ENCODE peak calls at places on chromosomes 16 and 17, in five cellular contexts. One of them, this sample, is unnamed.
A peak's percentile ranks its signal among the peaks of the same experiment; 100 is the strongest.

GRCh38 chr17:43540821-43541674 is 5.1 kb downstream of the ETV4 start:
- DNase-seq in A549: no peak
- DNase-seq in GM12878: no peak
- DNase-seq in endothelial cell of umbilical vein: no peak
- DNase-seq in HepG2: no peak
- DNase-seq in this sample: peak; percentile 71

GRCh38 chr17:27495460-27495859 is 39.2 kb downstream of the KSR1 start:
- DNase-seq in A549: no peak
- DNase-seq in GM12878: no peak
- DNase-seq in endothelial cell of umbilical vein: no peak
- DNase-seq in HepG2: no peak
- DNase-seq in this sample: no peak

GRCh38 chr16:52002021-52002420 is 544.9 kb downstream of the TOX3 start:
- DNase-seq in A549: no peak
- DNase-seq in GM12878: no peak
- DNase-seq in endothelial cell of umbilical vein: no peak
- DNase-seq in HepG2: no peak
- DNase-seq in this sample: no peak

GRCh38 chr17:66549312-66549705 is 246.9 kb downstream of the PRKCA start:
- DNase-seq in A549: no peak
- DNase-seq in GM12878: no peak
- DNase-seq in endothelial cell of umbilical vein: no peak
- DNase-seq in HepG2: no peak
- DNase-seq in this sample: no peak

GRCh38 chr17:70882504-70882903 is 713.2 kb downstream of the KCNJ2 start:
- DNase-seq in A549: no peak
- DNase-seq in GM12878: no peak
- DNase-seq in endothelial cell of umbilical vein: no peak
- DNase-seq in HepG2: no peak
- DNase-seq in this sample: no peak

GRCh38 chr16:2475413-2476344 is 752 bp downstream of the TBC1D24 start:
- DNase-seq in A549: no peak
- DNase-seq in GM12878: no peak
- DNase-seq in endothelial cell of umbilical vein: no peak
- DNase-seq in HepG2: no peak
- DNase-seq in this sample: peak; percentile 81

GRCh38 chr17:74453665-74454196 is 12.7 kb upstream of the CD300A start:
- DNase-seq in A549: peak; percentile 77
- DNase-seq in GM12878: no peak
- DNase-seq in endothelial cell of umbilical vein: no peak
- DNase-seq in HepG2: no peak
- DNase-seq in this sample: no peak

GRCh38 chr17:60300011-60300410 is 91.9 kb downstream of the USP32 start:
- DNase-seq in A549: no peak
- DNase-seq in GM12878: no peak
- DNase-seq in endothelial cell of umbilical vein: no peak
- DNase-seq in HepG2: no peak
- DNase-seq in this sample: no peak

GRCh38 chr16:48955791-48956190 is 325.8 kb downstream of the CBLN1 start:
- DNase-seq in A549: no peak
- DNase-seq in GM12878: no peak
- DNase-seq in endothelial cell of umbilical vein: no peak
- DNase-seq in HepG2: no peak
- DNase-seq in this sample: no peak

GRCh38 chr17:63589646-63590045 is 11.0 kb upstream of the TACO1 start:
- DNase-seq in A549: no peak
- DNase-seq in GM12878: no peak
- DNase-seq in endothelial cell of umbilical vein: no peak
- DNase-seq in HepG2: no peak
- DNase-seq in this sample: no peak

GRCh38 chr17:30599424-30600061 is 122.3 kb downstream of the GOSR1 start:
- DNase-seq in A549: no peak
- DNase-seq in GM12878: peak; percentile 7
- DNase-seq in endothelial cell of umbilical vein: no peak
- DNase-seq in HepG2: no peak
- DNase-seq in this sample: peak; percentile 30

GRCh38 chr17:19958023-19958422 is 19.6 kb downstream of the AKAP10 start:
- DNase-seq in A549: peak; percentile 89
- DNase-seq in GM12878: no peak
- DNase-seq in endothelial cell of umbilical vein: peak; percentile 91
- DNase-seq in HepG2: peak; percentile 31
- DNase-seq in this sample: no peak

GRCh38 chr17:30933966-30934365 is 12.2 kb downstream of the ADAP2 start:
- DNase-seq in A549: no peak
- DNase-seq in GM12878: no peak
- DNase-seq in endothelial cell of umbilical vein: no peak
- DNase-seq in HepG2: no peak
- DNase-seq in this sample: no peak

GRCh38 chr16:5054876-5055865 is 10.6 kb downstream of the C16orf89 start:
- DNase-seq in A549: no peak
- DNase-seq in GM12878: no peak
- DNase-seq in endothelial cell of umbilical vein: no peak
- DNase-seq in HepG2: no peak
- DNase-seq in this sample: no peak

GRCh38 chr17:78950870-78951269 is 25.7 kb upstream of the TIMP2 start:
- DNase-seq in A549: no peak
- DNase-seq in GM12878: no peak
- DNase-seq in endothelial cell of umbilical vein: no peak
- DNase-seq in HepG2: no peak
- DNase-seq in this sample: no peak

GRCh38 chr17:4852504-4853075 is 19.4 kb downstream of the MINK1 start:
- DNase-seq in A549: peak; percentile 56
- DNase-seq in GM12878: no peak
- DNase-seq in endothelial cell of umbilical vein: peak; percentile 51
- DNase-seq in HepG2: peak; percentile 17
- DNase-seq in this sample: no peak

GRCh38 chr16:47197536-47198179 is 53.9 kb upstream of the NETO2 start:
- DNase-seq in A549: no peak
- DNase-seq in GM12878: no peak
- DNase-seq in endothelial cell of umbilical vein: no peak
- DNase-seq in HepG2: no peak
- DNase-seq in this sample: peak; percentile 39

GRCh38 chr17:50550661-50551432 is 3.9 kb downstream of the SPATA20 start:
- DNase-seq in A549: peak; percentile 95
- DNase-seq in GM12878: no peak
- DNase-seq in endothelial cell of umbilical vein: peak; percentile 73
- DNase-seq in HepG2: peak; percentile 84
- DNase-seq in this sample: peak; percentile 68

GRCh38 chr16:78195868-78196267 is 96.4 kb downstream of the WWOX start:
- DNase-seq in A549: no peak
- DNase-seq in GM12878: no peak
- DNase-seq in endothelial cell of umbilical vein: no peak
- DNase-seq in HepG2: no peak
- DNase-seq in this sample: no peak

GRCh38 chr17:67374329-67375053 is 2.6 kb upstream of the PITPNC1 start:
- DNase-seq in A549: peak; percentile 91
- DNase-seq in GM12878: no peak
- DNase-seq in endothelial cell of umbilical vein: peak; percentile 88
- DNase-seq in HepG2: peak; percentile 81
- DNase-seq in this sample: peak; percentile 91

GRCh38 chr16:50718761-50719400 is 23.0 kb upstream of the CYLD start:
- DNase-seq in A549: no peak
- DNase-seq in GM12878: no peak
- DNase-seq in endothelial cell of umbilical vein: no peak
- DNase-seq in HepG2: no peak
- DNase-seq in this sample: no peak

GRCh38 chr17:66707051-66707450 is 127.9 kb upstream of the CACNG5 start:
- DNase-seq in A549: no peak
- DNase-seq in GM12878: no peak
- DNase-seq in endothelial cell of umbilical vein: no peak
- DNase-seq in HepG2: no peak
- DNase-seq in this sample: no peak

GRCh38 chr17:59859444-59860025 is 33.2 kb downstream of the TUBD1 start:
- DNase-seq in A549: peak; percentile 83
- DNase-seq in GM12878: no peak
- DNase-seq in endothelial cell of umbilical vein: peak; percentile 76
- DNase-seq in HepG2: peak; percentile 71
- DNase-seq in this sample: peak; percentile 64

GRCh38 chr17:11485336-11485735 is 112.9 kb upstream of the DNAH9 start:
- DNase-seq in A549: no peak
- DNase-seq in GM12878: no peak
- DNase-seq in endothelial cell of umbilical vein: no peak
- DNase-seq in HepG2: no peak
- DNase-seq in this sample: no peak

GRCh38 chr16:30903596-30903995 is 7.2 kb downstream of the CTF1 start:
- DNase-seq in A549: peak; percentile 35
- DNase-seq in GM12878: no peak
- DNase-seq in endothelial cell of umbilical vein: peak; percentile 63
- DNase-seq in HepG2: peak; percentile 38
- DNase-seq in this sample: peak; percentile 96

GRCh38 chr16:1470543-1471251 is 4.1 kb downstream of the CLCN7 start:
- DNase-seq in A549: no peak
- DNase-seq in GM12878: no peak
- DNase-seq in endothelial cell of umbilical vein: peak; percentile 22
- DNase-seq in HepG2: no peak
- DNase-seq in this sample: peak; percentile 84

GRCh38 chr16:83624436-83625120 is 183.2 kb upstream of the HSBP1 start:
- DNase-seq in A549: no peak
- DNase-seq in GM12878: no peak
- DNase-seq in endothelial cell of umbilical vein: no peak
- DNase-seq in HepG2: no peak
- DNase-seq in this sample: no peak

GRCh38 chr16:10992797-10993196 is 48.4 kb downstream of the CLEC16A start:
- DNase-seq in A549: peak; percentile 36
- DNase-seq in GM12878: no peak
- DNase-seq in endothelial cell of umbilical vein: peak; percentile 21
- DNase-seq in HepG2: no peak
- DNase-seq in this sample: peak; percentile 68

GRCh38 chr16:15660203-15660601 is 10.2 kb downstream of the NDE1 start:
- DNase-seq in A549: no peak
- DNase-seq in GM12878: no peak
- DNase-seq in endothelial cell of umbilical vein: no peak
- DNase-seq in HepG2: peak; percentile 50
- DNase-seq in this sample: no peak

GRCh38 chr16:66511615-66512500 is 38.1 kb downstream of the TK2 start:
- DNase-seq in A549: peak; percentile 90
- DNase-seq in GM12878: no peak
- DNase-seq in endothelial cell of umbilical vein: peak; percentile 70
- DNase-seq in HepG2: no peak
- DNase-seq in this sample: peak; percentile 35

GRCh38 chr16:8611886-8612595 is 9.5 kb upstream of the METTL22 start:
- DNase-seq in A549: no peak
- DNase-seq in GM12878: no peak
- DNase-seq in endothelial cell of umbilical vein: no peak
- DNase-seq in HepG2: no peak
- DNase-seq in this sample: no peak

GRCh38 chr16:89525146-89525913 is 17.1 kb downstream of the SPG7 start:
- DNase-seq in A549: no peak
- DNase-seq in GM12878: no peak
- DNase-seq in endothelial cell of umbilical vein: no peak
- DNase-seq in HepG2: no peak
- DNase-seq in this sample: no peak
- TF ChIP-seq MYC in A549: no peak
- TF ChIP-seq MYC in GM12878: no peak
- TF ChIP-seq MYC in endothelial cell of umbilical vein: no peak
- TF ChIP-seq MYC in HepG2: no peak
- TF ChIP-seq MYC in this sample: no peak

GRCh38 chr16:72120026-72120425 is 26.4 kb downstream of the DHX38 start:
- DNase-seq in A549: no peak
- DNase-seq in GM12878: no peak
- DNase-seq in endothelial cell of umbilical vein: no peak
- DNase-seq in HepG2: no peak
- DNase-seq in this sample: no peak
- TF ChIP-seq MYC in A549: no peak
- TF ChIP-seq MYC in GM12878: no peak
- TF ChIP-seq MYC in endothelial cell of umbilical vein: no peak
- TF ChIP-seq MYC in HepG2: no peak
- TF ChIP-seq MYC in this sample: no peak

GRCh38 chr17:75688209-75688771 is 21.2 kb downstream of the SAP30BP start:
- DNase-seq in A549: no peak
- DNase-seq in GM12878: no peak
- DNase-seq in endothelial cell of umbilical vein: peak; percentile 85
- DNase-seq in HepG2: no peak
- DNase-seq in this sample: peak; percentile 83

GRCh38 chr17:75683467-75684041 is 16.4 kb downstream of the SAP30BP start:
- DNase-seq in A549: peak; percentile 80
- DNase-seq in GM12878: no peak
- DNase-seq in endothelial cell of umbilical vein: no peak
- DNase-seq in HepG2: peak; percentile 59
- DNase-seq in this sample: peak; percentile 27

GRCh38 chr17:75684249-75684648 is 17.1 kb downstream of the SAP30BP start:
- DNase-seq in A549: no peak
- DNase-seq in GM12878: no peak
- DNase-seq in endothelial cell of umbilical vein: peak; percentile 54
- DNase-seq in HepG2: no peak
- DNase-seq in this sample: no peak

GRCh38 chr17:75685508-75685907 is 18.4 kb downstream of the SAP30BP start:
- DNase-seq in A549: no peak
- DNase-seq in GM12878: no peak
- DNase-seq in endothelial cell of umbilical vein: no peak
- DNase-seq in HepG2: no peak
- DNase-seq in this sample: no peak

DNA sequence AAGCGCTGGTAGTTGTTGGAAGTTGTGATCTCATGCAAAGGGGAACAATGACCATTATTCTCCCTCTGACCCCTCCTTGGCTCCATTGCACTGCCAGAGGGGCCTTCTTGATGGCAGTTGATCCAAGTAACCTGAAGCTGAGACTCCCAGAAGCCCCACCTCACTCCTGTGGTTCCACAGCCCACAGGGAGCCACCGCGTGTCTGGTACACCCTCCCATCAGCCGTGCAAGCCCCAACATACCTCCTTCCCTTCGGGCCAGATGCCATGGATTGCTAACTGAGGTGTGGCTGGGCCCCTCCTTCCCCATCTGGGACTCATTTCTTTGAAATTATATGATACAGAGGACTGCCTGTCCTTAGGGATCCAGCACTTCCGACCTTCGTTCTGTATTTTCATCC is 17.8 kb downstream of the SAP30BP start:
- DNase-seq in A549: peak; percentile 82
- DNase-seq in GM12878: no peak
- DNase-seq in endothelial cell of umbilical vein: no peak
- DNase-seq in HepG2: no peak
- DNase-seq in this sample: no peak
- TF ChIP-seq MYC in A549: no peak
- TF ChIP-seq MYC in GM12878: no peak
- TF ChIP-seq MYC in endothelial cell of umbilical vein: no peak
- TF ChIP-seq MYC in HepG2: no peak
- TF ChIP-seq MYC in this sample: no peak

GRCh38 chr17:81508639-81509047 is 4.0 kb downstream of the ACTG1 start:
- DNase-seq in A549: peak; percentile 76
- DNase-seq in GM12878: no peak
- DNase-seq in endothelial cell of umbilical vein: peak; percentile 39
- DNase-seq in HepG2: peak; percentile 51
- DNase-seq in this sample: no peak
- TF ChIP-seq MYC in A549: no peak
- TF ChIP-seq MYC in GM12878: no peak
- TF ChIP-seq MYC in endothelial cell of umbilical vein: no peak
- TF ChIP-seq MYC in HepG2: no peak
- TF ChIP-seq MYC in this sample: no peak